ENCODE peak calls at places on chromosome X, in four cellular contexts. W is fibroblast of mammary gland, B is choroid plexus epithelial cell, S is Karpas-422. X is an unnamed sample.

GRCh38 chrX:153521034-153521433 is 3.6 kb downstream of the ATP2B3 start:
- DNase-seq in W (peak; percentile 39), B (no peak), S (no peak), X (no peak)

GRCh38 chrX:146278381-146278780 is 460.8 kb downstream of the SLITRK2 start:
- DNase-seq in W (no peak), B (no peak), S (peak; percentile 53), X (peak; percentile 2)

GRCh38 chrX:113868169-113868568 is 715.7 kb upstream of the HTR2C start:
- DNase-seq in W (no peak), B (no peak), S (no peak), X (peak; percentile 60)

GRCh38 chrX:3066555-3066954 is 25.3 kb downstream of the ARSF start:
- DNase-seq in W (no peak), B (peak; percentile 13), S (peak; percentile 49), X (no peak)

GRCh38 chrX:31715675-31716074 is 643.8 kb upstream of the FTHL17 start:
- DNase-seq in W (no peak), B (no peak), S (no peak), X (no peak)

GRCh38 chrX:320126-320783 is 1.7 kb upstream of the GTPBP6 start:
- DNase-seq in W (peak; percentile 18), B (peak; percentile 38), S (no peak), X (no peak)

GRCh38 chrX:20455001-20455400 is 188.3 kb upstream of the RPS6KA3 start:
- DNase-seq in W (peak; percentile 36), B (peak; percentile 6), S (no peak), X (no peak)

GRCh38 chrX:129640737-129641136 is 14.0 kb downstream of the APLN start:
- DNase-seq in W (no peak), B (no peak), S (no peak), X (no peak)

GRCh38 chrX:12548746-12549145 is 242.5 kb upstream of the PRPS2 start:
- DNase-seq in W (peak; percentile 25), B (peak; percentile 4), S (peak; percentile 72), X (peak; percentile 17)

GRCh38 chrX:66110112-66110511 is 53.9 kb upstream of the HEPH start:
- DNase-seq in W (peak; percentile 39), B (peak; percentile 1), S (peak; percentile 74), X (peak; percentile 27)

GRCh38 chrX:150037041-150037440 is 98.8 kb upstream of the EOLA2 start:
- DNase-seq in W (peak; percentile 33), B (no peak), S (no peak), X (no peak)

GRCh38 chrX:39011454-39012204 is 210.4 kb downstream of the MID1IP1 start:
- DNase-seq in W (peak; percentile 27), B (no peak), S (no peak), X (no peak)

GRCh38 chrX:88558421-88558820 is 188.6 kb upstream of the CPXCR1 start:
- DNase-seq in W (no peak), B (no peak), S (no peak), X (no peak)

GRCh38 chrX:67353651-67354370 is 190.0 kb upstream of the AR start:
- DNase-seq in W (peak; percentile 31), B (no peak), S (no peak), X (no peak)

GRCh38 chrX:39811391-39811790 is 286.4 kb downstream of the BCOR start:
- DNase-seq in W (no peak), B (no peak), S (no peak), X (no peak)

GRCh38 chrX:20212486-20213089 is 54.1 kb downstream of the RPS6KA3 start:
- DNase-seq in W (no peak), B (no peak), S (no peak), X (no peak)

GRCh38 chrX:63765692-63766091 is 19.3 kb downstream of the ARHGEF9 start:
- DNase-seq in W (no peak), B (no peak), S (no peak), X (no peak)

GRCh38 chrX:121128946-121129345 is 81.5 kb downstream of the GLUD2 start:
- DNase-seq in W (no peak), B (no peak), S (no peak), X (no peak)

GRCh38 chrX:55151199-55151598 is 62.4 kb downstream of the PAGE2 start:
- DNase-seq in W (no peak), B (no peak), S (no peak), X (no peak)

GRCh38 chrX:71175531-71175930 is 30.9 kb downstream of the NLGN3 start:
- DNase-seq in W (no peak), B (no peak), S (no peak), X (no peak)

DNA sequence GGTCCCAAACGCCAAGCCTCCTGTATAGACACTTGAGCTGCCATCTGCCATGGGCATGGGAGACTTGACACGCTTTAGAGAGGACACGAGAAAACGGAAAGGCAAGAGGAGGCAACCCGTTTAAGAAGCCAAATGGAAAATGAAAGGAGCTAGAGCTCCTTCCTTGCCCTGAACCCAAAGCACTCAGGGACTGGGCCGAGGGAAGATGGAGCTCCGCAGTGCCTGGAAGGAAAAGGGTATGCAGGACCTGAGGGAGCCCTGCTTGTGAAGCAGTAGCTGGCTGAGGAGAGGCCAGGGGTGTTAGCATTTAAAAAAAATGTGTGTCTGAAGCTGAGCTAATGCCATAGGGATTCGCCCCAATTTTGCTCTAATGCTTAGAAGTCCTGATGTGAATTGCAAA is 15.1 kb downstream of the MCF2 start:
- DNase-seq in W (no peak), B (no peak), S (no peak), X (no peak)
- H3K4me3 ChIP-seq in W (no peak overlapping the region), B (no peak overlapping the region), S (no peak overlapping the region), X (no peak overlapping the region)

DNA sequence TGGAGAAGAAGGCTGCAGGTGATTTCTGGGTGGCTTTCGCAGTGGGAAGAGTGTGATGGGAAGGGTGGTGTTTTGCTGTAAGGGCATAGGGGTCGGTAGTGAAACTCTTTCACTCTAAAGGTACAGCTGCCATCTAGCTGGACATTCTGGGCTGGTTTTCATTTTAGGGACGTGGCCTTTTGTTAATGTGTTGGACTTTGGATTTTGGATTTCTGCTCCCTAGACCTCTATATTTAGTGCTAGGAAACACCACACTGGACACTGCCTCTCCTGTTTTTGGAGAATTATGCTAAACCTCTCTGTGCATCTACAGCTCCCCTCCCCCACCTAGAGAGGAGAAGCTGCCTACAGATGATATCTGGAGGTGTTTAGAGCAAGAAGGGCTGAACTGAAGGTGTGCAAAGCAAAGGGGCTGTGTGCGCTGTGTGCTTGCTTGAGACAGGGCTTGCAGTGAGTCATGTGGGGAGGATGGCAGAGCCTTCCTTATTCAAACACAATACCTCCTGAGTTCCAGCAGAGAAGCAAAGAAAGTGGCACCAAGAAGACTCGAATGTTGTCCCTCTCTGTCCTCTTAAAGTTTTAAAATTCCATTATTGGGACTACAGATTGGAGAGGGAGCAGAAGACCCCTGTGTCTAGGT is 47.9 kb downstream of the STARD8 start:
- DNase-seq in W (no peak), B (no peak), S (no peak), X (no peak)
- H3K4me3 ChIP-seq in W (no peak overlapping the region), B (no peak overlapping the region), S (no peak overlapping the region), X (no peak overlapping the region)

GRCh38 chrX:119238557-119238956 is 2.5 kb downstream of the PGRMC1 start:
- DNase-seq in W (peak; percentile 40), B (peak; percentile 12), S (no peak), X (no peak)
- H3K4me3 ChIP-seq in W (peak overlapping the region; percentile 75), B (peak overlapping the region; percentile 17), S (peak overlapping the region; percentile 2), X (no peak overlapping the region)

GRCh38 chrX:115957862-115958490 is 212.6 kb upstream of the AGTR2 start:
- DNase-seq in W (no peak), B (no peak), S (peak; percentile 79), X (no peak)

GRCh38 chrX:115960440-115961084 is 210.0 kb upstream of the AGTR2 start:
- DNase-seq in W (no peak), B (no peak), S (no peak), X (no peak)

GRCh38 chrX:115958687-115959359 is 211.7 kb upstream of the AGTR2 start:
- DNase-seq in W (no peak), B (no peak), S (peak; percentile 57), X (no peak)
- H3K4me3 ChIP-seq in W (no peak overlapping the region), B (no peak overlapping the region), S (no peak overlapping the region), X (no peak overlapping the region)

DNA sequence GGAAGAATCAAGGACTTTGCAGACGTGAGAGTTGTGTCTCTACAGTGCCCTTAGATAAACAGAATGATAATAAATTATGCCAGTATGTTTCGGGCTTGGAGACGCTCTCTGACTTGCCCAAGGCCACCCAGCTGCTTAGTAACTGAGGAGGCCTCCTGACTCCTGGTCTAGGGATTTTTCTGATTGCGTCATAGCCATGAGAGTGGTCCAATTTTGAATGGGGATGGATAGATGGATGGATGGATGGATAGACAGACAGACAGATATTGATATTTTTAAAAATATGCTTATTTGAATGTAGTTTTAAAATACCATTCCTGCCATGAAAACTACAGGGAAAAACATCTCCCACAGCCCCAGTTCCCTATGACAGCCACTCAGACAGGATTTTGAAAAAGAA is 15.5 kb downstream of the ARHGAP36 start:
- DNase-seq in W (no peak), B (no peak), S (no peak), X (no peak)
- H3K4me3 ChIP-seq in W (no peak overlapping the region), B (no peak overlapping the region), S (no peak overlapping the region), X (no peak overlapping the region)

GRCh38 chrX:110472265-110472664 is 113.6 kb downstream of the RTL9 start:
- DNase-seq in W (no peak), B (no peak), S (no peak), X (no peak)
- H3K4me3 ChIP-seq in W (no peak overlapping the region), B (no peak overlapping the region), S (no peak overlapping the region), X (no peak overlapping the region)

GRCh38 chrX:147914609-147915008 is 2.9 kb downstream of the FMR1 start:
- DNase-seq in W (no peak), B (no peak), S (no peak), X (no peak)
- H3K4me3 ChIP-seq in W (no peak overlapping the region), B (no peak overlapping the region), S (no peak overlapping the region), X (no peak overlapping the region)

X was measured in Jurkat, Clone E6-1.